ENCODE peak calls at places on chromosomes 2 and 18, in five cellular contexts. L is GM12878, K is WTC11, E is HepG2, C is H1. P is an unnamed sample.

GRCh38 chr2:223042704-223043118 is 9.3 kb upstream of the KCNE4 start:
- DNase-seq in L (no peak), K (no peak), E (no peak), C (no peak), P (no peak)

GRCh38 chr2:204665244-204665643 is 120.0 kb downstream of the PARD3B start:
- DNase-seq in L (no peak), K (no peak), E (peak), C (no peak), P (no peak)

GRCh38 chr2:241066893-241067341 is 35.2 kb downstream of the MTERF4 start:
- DNase-seq in L (no peak), K (peak), E (no peak), C (peak), P (peak)

GRCh38 chr2:61338447-61338846 is 132.4 kb downstream of the USP34 start:
- DNase-seq in L (no peak), K (no peak), E (no peak), C (no peak), P (no peak)

GRCh38 chr2:235146871-235147565 is 195.2 kb downstream of the SH3BP4 start:
- DNase-seq in L (no peak), K (no peak), E (no peak), C (peak), P (no peak)

GRCh38 chr2:127146820-127147502 is 40.0 kb upstream of the BIN1 start:
- DNase-seq in L (no peak), K (no peak), E (no peak), C (peak), P (no peak)

GRCh38 chr2:241659150-241659739 is 21.8 kb downstream of the ATG4B start:
- DNase-seq in L (no peak), K (peak), E (peak), C (peak), P (peak)

GRCh38 chr2:20050104-20050711 is 1.2 kb downstream of the LAPTM4A start:
- DNase-seq in L (peak), K (no peak), E (peak), C (no peak), P (peak)

GRCh38 chr2:158774663-158775062 is 20.5 kb upstream of the DAPL1 start:
- DNase-seq in L (no peak), K (no peak), E (no peak), C (no peak), P (no peak)

GRCh38 chr2:239495816-239496371 is 95.1 kb upstream of the HDAC4 start:
- DNase-seq in L (no peak), K (no peak), E (no peak), C (no peak), P (no peak)

GRCh38 chr2:8239402-8240127 is 442.3 kb upstream of the ID2 start:
- DNase-seq in L (no peak), K (no peak), E (no peak), C (no peak), P (no peak)

DNA sequence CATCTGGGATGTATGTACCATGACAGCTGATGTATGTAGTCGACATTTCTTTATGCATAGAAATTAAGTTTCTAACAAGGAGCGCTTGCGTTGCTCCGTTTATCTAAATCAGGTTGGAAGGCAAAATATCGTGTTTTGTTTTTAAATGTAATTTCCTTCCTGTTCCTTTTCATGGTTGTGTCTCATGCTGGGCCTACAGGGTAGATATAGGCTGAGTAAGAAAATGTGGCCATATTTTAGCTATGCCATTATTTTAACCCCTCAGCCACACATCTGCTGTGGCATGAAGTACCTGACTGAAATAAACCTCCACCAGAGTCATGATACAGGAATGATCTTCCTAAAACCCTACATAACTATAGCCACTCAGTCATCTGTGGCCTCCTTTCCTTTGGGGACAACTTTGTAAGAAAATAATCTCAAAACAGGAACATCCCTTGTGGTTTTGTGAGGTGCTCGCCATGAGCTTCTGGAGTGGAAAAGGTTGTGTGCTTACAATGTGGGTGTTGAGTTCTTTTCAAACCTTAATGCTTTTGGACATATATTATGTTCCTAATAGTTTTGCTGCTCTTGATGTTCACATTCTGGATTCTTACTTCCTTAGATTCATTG is 214.3 kb downstream of the FAM210A start:
- DNase-seq in L (no peak), K (no peak), E (no peak), C (no peak), P (no peak)
- TF ChIP-seq CREB1 in L (no peak), K (no peak), E (no peak), C (no peak), P (no peak)

DNA sequence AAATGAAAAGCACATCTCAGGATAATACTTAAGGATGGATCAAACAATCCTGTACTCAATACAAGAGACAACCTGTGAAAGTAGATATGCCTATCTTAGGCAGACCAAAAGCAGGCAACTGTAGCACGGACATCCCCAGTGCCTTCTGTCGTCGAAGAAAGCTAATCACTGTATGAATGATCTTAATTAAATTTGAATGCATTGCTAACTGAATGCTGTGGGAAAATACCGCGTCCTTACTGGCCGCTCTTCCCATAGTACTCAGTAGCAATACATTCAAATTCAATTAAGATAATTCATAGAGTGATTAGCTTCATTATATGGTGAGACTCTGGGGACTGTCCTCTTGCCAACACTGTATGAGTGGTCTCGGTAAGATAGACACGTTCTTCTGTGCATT is 97.6 kb downstream of the DOCK10 start:
- DNase-seq in L (no peak), K (no peak), E (no peak), C (no peak), P (no peak)
- TF ChIP-seq ATF3 in L (no peak), K (no peak), E (no peak), C (no peak), P (no peak)

GRCh38 chr18:79615586-79615985 is 64.0 kb upstream of the CTDP1 start:
- DNase-seq in L (no peak), K (no peak), E (no peak), C (no peak), P (no peak)

GRCh38 chr18:79616651-79617518 is 62.7 kb upstream of the CTDP1 start:
- DNase-seq in L (no peak), K (peak), E (no peak), C (peak), P (peak)

GRCh38 chr18:79613186-79613931 is 66.2 kb upstream of the CTDP1 start:
- DNase-seq in L (no peak), K (no peak), E (no peak), C (peak), P (no peak)

GRCh38 chr18:79614211-79615028 is 65.2 kb upstream of the CTDP1 start:
- DNase-seq in L (no peak), K (no peak), E (no peak), C (peak), P (no peak)

DNA sequence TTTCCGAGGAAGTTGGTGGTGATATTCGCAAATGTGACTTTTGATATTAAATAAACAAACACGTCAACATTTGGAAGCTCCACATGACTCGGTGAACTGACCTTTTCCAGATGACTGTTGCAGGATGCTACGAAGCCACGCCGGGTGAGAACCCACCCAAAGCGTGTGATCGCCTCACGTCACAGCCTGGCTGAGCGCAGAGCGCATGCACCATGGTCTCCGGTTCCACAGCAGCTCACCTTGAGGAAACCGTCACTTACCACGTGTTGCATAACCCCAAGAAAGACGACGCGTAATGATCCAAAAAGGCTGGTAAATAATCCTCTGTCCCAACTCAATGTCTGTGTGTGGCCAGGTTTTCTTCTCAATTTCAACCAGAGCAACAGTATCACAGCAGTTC is 64.5 kb upstream of the CTDP1 start:
- DNase-seq in L (no peak), K (no peak), E (no peak), C (peak), P (no peak)
- TF ChIP-seq CREB1 in L (no peak), K (no peak), E (no peak), C (no peak), P (no peak)

DNA sequence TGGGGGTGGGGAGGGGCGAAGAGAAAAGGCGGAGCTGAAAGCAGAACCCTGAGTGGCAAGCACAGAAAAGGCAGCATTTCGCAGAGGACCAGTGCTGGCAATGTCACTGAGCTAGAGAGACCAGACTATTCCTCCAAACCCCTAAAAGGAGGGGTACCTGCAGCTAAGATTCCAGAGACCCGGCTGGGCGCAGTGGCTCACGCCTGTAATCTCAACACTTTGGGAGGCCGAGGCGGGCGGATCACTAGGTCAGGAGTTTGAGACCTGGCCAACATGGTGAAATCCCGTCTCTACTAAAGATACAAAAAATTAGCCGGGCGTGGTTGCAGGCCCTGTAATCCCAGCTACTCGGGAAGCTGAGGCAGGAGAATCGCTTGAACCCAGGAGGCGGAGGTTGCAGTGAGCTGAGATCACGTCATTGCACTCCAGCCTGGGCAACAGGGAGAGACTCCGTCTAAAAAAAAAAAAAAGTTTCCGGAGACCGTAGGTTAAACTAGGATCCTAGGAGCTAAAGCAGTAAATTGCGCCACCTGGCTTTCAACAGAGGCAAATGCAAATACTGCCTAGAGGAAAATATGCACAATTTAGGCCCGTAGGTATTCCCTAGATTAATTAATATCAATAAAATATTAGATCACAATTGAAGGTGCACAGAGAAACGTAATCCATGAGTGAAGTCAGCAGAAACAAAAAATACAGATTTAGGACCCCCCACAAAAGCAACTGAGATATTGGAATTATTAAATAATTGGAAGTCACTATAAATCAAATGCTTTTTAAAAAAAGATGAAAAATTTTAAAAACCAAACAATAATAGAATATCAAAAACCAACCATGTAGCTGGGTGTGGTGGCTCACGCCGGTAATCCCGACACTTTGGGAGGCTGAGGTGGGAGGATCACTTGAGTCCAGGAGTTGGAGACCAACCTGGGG is 4.9 kb downstream of the UCN start:
- DNase-seq in L (no peak), K (no peak), E (peak), C (peak), P (peak)
- TF ChIP-seq ATF3 in L (no peak), K (no peak), E (no peak), C (no peak), P (peak)

DNA sequence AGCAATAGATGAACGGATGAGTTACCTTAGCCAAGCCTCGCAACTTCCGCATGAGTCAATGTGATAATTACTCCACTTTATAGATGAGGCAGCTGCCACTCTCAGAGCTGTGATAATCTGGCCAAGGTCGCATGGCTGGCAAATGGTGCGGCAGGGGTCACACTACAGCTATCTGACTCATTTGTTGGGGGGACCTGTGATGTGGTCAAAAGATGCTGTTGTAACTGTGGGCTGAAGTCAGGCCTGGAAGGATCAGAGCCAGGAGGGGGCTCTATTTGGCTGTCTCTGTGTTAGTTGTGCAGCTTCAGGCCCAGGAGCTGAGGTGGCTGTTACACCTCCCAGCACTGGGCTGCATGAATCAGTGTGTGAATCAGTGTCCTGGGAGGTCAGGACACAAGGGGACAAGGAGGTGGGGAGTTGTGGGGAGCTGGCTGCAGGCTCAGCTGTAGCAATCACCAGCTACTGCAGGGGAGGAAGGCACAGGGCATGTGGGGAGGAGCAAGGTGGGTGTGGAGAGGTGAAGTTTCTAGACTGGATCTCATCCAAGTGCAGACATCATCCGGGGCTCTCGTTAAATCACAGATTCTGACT is 33.1 kb downstream of the NGEF start:
- DNase-seq in L (no peak), K (no peak), E (peak), C (no peak), P (no peak)
- TF ChIP-seq CREB1 in L (no peak), K (no peak), E (no peak), C (no peak), P (no peak)

DNA sequence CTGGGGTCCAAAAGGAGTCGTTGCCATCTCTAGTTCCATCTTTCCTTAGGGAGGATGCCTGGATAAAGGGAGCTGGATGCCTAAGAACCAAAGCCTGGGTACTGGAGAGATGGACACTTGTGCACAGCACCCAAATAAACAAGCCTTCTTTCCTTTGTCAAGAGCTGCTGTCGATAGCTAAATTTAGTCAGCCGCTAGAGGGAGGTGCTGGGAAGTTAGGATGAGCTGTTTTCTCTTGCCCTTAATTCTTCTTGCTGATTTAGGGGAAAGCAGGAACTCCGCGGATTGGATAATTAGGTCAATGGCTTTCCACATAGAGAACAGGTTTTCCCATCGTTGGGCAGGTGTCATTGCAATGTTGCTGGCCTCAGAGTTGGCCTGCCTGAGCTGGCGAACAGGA is 30.9 kb upstream of the SERPINB12 start:
- DNase-seq in L (no peak), K (peak), E (peak), C (peak), P (no peak)
- TF ChIP-seq ATF3 in L (no peak), K (no peak), E (no peak), C (no peak), P (no peak)

GRCh38 chr2:112314856-112315255 is 39.5 kb downstream of the ZC3H6 start:
- DNase-seq in L (no peak), K (no peak), E (peak), C (no peak), P (no peak)

GRCh38 chr2:112312821-112313220 is 37.4 kb downstream of the ZC3H6 start:
- DNase-seq in L (no peak), K (no peak), E (no peak), C (no peak), P (no peak)

GRCh38 chr2:112311932-112312331 is 36.5 kb downstream of the ZC3H6 start:
- DNase-seq in L (no peak), K (no peak), E (no peak), C (no peak), P (no peak)

GRCh38 chr2:112305132-112305531 is 29.7 kb downstream of the ZC3H6 start:
- DNase-seq in L (no peak), K (no peak), E (no peak), C (no peak), P (no peak)

DNA sequence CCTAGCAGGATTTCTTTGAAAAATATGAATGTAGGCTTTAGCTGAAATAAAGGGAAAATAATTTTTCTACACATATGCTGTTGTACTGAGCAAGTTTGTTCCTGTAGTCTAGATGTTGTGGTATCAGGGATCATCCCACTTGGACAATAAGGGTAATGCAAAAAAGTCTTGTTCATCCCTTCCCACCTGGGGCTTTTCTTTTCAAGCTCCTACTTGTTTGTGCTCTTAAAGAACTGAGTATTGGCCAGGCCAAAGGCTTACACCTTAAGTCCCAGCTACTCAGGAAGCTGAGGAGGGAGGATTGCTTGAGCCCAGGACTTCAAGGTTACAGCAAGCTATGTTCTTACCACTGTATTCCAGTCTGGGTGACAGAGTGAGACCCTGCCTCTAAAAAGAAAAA is 35.5 kb downstream of the ZC3H6 start:
- DNase-seq in L (no peak), K (no peak), E (no peak), C (no peak), P (no peak)
- TF ChIP-seq CREB1 in L (no peak), K (no peak), E (no peak), C (no peak), P (no peak)

GRCh38 chr2:105103481-105103880 is 65.6 kb downstream of the MRPS9 start:
- DNase-seq in L (no peak), K (no peak), E (no peak), C (no peak), P (no peak)

GRCh38 chr2:105102001-105102400 is 64.1 kb downstream of the MRPS9 start:
- DNase-seq in L (no peak), K (no peak), E (no peak), C (no peak), P (no peak)

GRCh38 chr2:105100064-105100840 is 62.4 kb downstream of the MRPS9 start:
- DNase-seq in L (peak), K (no peak), E (no peak), C (no peak), P (no peak)

GRCh38 chr2:105104208-105104731 is 66.4 kb downstream of the MRPS9 start:
- DNase-seq in L (no peak), K (no peak), E (no peak), C (no peak), P (no peak)

GRCh38 chr2:105102963-105103421 is 65.1 kb downstream of the MRPS9 start:
- DNase-seq in L (no peak), K (peak), E (peak), C (peak), P (no peak)
- TF ChIP-seq ATF3 in L (no peak), K (no peak), E (no peak), C (no peak), P (no peak)

P was measured in K562.